ENCODE peak calls at places on chromosomes 11 and 22, in six cellular contexts. I is GM12878, N is HCT116, Z is K562, U is GM23338, X is HepG2. A is an unnamed sample.

GRCh38 chr22:23591203-23591791 is 11.2 kb upstream of the IGLL1 start:
- DNase-seq in X (peak; percentile 41), N (peak; percentile 51), I (no peak), U (peak; percentile 85), Z (peak; percentile 60), A (peak; percentile 59)

GRCh38 chr11:75562836-75563484 is 907 bp downstream of the SERPINH1 start:
- DNase-seq in Z (peak; percentile 82), X (no peak), I (no peak), U (peak; percentile 98), N (no peak), A (peak; percentile 72)

GRCh38 chr11:62792193-62792575 is 378 bp upstream of the TMEM223 start:
- DNase-seq in Z (peak; percentile 56), X (no peak), N (no peak), I (no peak), U (peak; percentile 46), A (no peak)

GRCh38 chr22:41911292-41911611 is 3.6 kb downstream of the SHISA8 start:
- DNase-seq in I (no peak), Z (no peak), U (no peak), X (no peak), N (no peak), A (no peak)

GRCh38 chr22:39456262-39457046 is at the start of gene MGAT3:
- DNase-seq in I (no peak), N (no peak), Z (no peak), X (no peak), U (no peak), A (no peak)

GRCh38 chr11:66126808-66127555 is 56.9 kb downstream of the PACS1 start:
- DNase-seq in U (peak; percentile 63), N (no peak), I (no peak), Z (no peak), X (no peak), A (peak; percentile 76)

GRCh38 chr22:36918730-36919129 is 5.3 kb downstream of the CSF2RB start:
- DNase-seq in U (no peak), N (no peak), X (no peak), I (no peak), Z (no peak), A (no peak)

GRCh38 chr11:113313601-113314000 is 782 bp upstream of the TTC12 start:
- DNase-seq in N (no peak), Z (no peak), X (no peak), U (no peak), I (no peak), A (no peak)

GRCh38 chr11:102192349-102193066 is 82.3 kb downstream of the YAP1 start:
- DNase-seq in X (peak; percentile 98), I (no peak), U (no peak), Z (no peak), N (no peak), A (no peak)

GRCh38 chr11:69540118-69541000 is 58.9 kb downstream of the LINC01488 start:
- DNase-seq in Z (no peak), X (peak; percentile 26), U (peak; percentile 62), N (no peak), I (no peak), A (peak; percentile 31)

GRCh38 chr11:124402326-124402922 is 3.6 kb upstream of the OR8B3 start:
- DNase-seq in X (peak; percentile 56), U (peak; percentile 84), Z (peak; percentile 80), I (no peak), N (peak; percentile 60), A (peak; percentile 67)

GRCh38 chr11:100930185-100930778 is 199.3 kb downstream of the PGR start:
- DNase-seq in I (no peak), U (peak; percentile 79), N (peak; percentile 47), X (peak; percentile 46), Z (peak; percentile 68), A (peak; percentile 64)

GRCh38 chr22:35219012-35219411 is 38.3 kb upstream of the HMGXB4 start:
- DNase-seq in U (no peak), I (no peak), X (no peak), N (peak; percentile 3), Z (peak; percentile 56), A (no peak)

GRCh38 chr11:124943242-124943641 is 7.4 kb upstream of the HEPACAM start:
- DNase-seq in N (no peak), I (no peak), X (peak; percentile 39), Z (no peak), U (no peak), A (no peak)

GRCh38 chr11:61384271-61385242 is 7.8 kb upstream of the TMEM216 start:
- DNase-seq in I (no peak), X (peak; percentile 39), U (peak; percentile 72), Z (peak; percentile 82), N (no peak), A (peak; percentile 43)

GRCh38 chr11:65274734-65275682 is 13.2 kb downstream of the POLA2 start:
- DNase-seq in I (no peak), Z (peak; percentile 92), X (peak; percentile 89), U (peak; percentile 83), N (peak; percentile 68), A (peak; percentile 97)

GRCh38 chr11:32602657-32603410 is 19.2 kb downstream of the EIF3M start:
- DNase-seq in I (no peak), U (no peak), Z (no peak), N (no peak), X (no peak), A (peak; percentile 66)

GRCh38 chr11:110173775-110174644 is 80.8 kb downstream of the ZC3H12C start:
- DNase-seq in X (peak; percentile 67), Z (peak; percentile 79), U (peak; percentile 92), I (peak; percentile 23), N (peak; percentile 54), A (peak; percentile 77)
- H2AFZ ChIP-seq in X (no peak overlapping the region), Z (peak overlapping the region; percentile 94), U (no peak overlapping the region), I (no peak overlapping the region), N (no peak overlapping the region), A (peak overlapping the region; percentile 48)

DNA sequence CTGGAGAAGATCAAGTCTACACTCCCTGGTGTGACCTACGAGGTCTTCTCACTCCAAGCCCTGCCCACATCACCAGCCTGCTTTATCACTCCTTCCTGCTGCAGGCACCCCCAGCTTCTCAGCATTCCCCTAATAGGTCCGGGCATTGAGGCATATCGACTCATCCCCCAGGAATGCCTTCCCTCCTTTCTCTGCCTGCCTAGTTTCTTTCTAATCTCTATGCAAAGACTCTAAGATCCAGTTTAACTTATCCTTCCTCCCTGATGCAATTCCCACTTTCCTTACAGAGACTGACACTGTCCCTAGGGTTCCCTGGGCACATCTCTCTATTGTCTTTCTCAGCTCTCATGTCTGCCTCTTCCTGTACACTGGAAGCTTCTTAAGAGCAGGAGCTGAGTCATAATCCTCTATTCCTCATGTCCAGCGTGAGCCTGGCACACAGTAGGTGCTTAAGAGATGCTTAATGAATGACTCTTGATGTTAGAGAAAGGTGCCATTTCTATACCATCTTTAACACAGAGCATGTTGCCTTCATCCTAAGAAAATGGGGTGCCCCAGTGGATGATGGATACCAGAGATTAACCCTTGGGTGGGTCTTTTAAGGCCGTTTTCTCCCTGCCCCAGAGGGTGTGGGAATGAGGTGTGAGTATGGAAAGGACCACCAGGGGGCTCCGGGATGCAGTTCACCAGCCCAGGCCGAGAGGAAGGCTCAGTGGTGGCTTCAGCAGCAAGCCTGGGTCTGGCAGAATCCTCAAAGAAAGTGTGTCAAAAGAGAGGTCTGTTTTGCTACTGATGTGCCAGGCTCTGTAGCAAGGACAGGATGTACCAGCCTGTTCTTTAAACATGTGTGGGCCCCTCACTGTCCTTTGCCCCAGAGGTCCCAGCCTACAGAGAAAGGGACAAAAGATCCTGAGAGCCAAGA is 34.7 kb downstream of the PARVA start:
- DNase-seq in X (peak; percentile 31), I (no peak), Z (peak; percentile 73), N (peak; percentile 56), U (peak; percentile 90), A (peak; percentile 82)
- H3K4me3 ChIP-seq in X (no peak overlapping the region), I (no peak overlapping the region), Z (no peak overlapping the region), N (no peak overlapping the region), U (no peak overlapping the region), A (no peak overlapping the region)

DNA sequence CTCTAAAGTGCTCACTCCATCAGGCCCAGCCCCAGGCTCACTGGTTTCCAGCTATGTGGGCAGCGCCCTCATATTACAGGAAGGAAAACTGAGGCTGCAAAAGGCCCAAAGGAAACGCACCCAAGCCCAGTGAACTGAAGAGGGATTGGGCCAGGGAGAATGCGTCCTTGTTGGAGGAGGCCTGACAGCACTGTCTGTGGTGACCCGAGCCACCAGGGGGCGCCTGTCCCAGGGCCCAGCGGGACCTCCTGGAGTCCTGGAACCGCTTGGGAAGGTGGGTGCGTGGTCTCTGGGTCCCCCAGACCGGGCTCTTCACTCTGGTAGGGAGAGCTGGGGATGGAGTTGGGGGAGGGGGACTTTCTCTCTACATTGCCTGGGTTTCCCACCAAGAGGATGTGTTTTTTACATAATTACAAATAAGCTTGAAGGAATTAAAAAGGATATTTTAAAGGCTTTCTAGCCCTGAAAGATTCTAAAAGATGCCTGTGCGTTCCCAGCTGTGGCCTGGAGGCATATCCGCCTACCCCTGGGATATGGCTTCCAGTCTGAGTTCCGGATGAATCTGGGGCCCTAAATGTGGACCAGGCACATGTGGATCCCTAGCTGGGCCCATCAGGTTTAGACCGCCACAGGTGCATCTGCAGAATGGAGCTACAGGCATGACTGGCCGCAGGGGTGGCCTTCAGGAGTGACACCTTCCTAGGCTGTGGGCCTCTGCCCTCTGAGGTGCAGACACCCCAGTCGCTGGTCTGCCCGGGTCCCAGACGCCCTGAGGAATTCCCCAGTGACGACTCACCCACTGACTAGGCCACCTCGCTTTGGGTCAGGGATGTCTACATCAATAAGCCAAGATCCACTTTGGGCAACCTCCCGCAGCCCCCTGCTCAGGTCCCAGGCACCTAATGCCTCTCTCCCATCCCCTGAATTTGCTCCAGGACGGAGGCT is 4.2 kb downstream of the SPI1 start:
- DNase-seq in U (peak; percentile 94), Z (peak; percentile 88), N (peak; percentile 60), X (peak; percentile 60), I (no peak), A (peak; percentile 76)
- TF ChIP-seq POLR2AphosphoS5 in U (no peak), Z (no peak), N (no peak), X (no peak), I (no peak), A (no peak)

GRCh38 chr11:128522063-128522942 is 65.1 kb downstream of the ETS1 start:
- DNase-seq in U (peak; percentile 96), N (peak; percentile 82), I (peak; percentile 59), Z (peak; percentile 78), X (peak; percentile 39), A (peak; percentile 97)

GRCh38 chr11:128520206-128520885 is 67.0 kb downstream of the ETS1 start:
- DNase-seq in Z (no peak), U (no peak), I (no peak), X (no peak), N (no peak), A (no peak)

GRCh38 chr11:128519353-128519752 is 68.0 kb downstream of the ETS1 start:
- DNase-seq in U (no peak), Z (no peak), N (no peak), X (no peak), I (no peak), A (no peak)

GRCh38 chr11:128521697-128522062 is 65.7 kb downstream of the ETS1 start:
- DNase-seq in Z (no peak), U (no peak), N (no peak), X (no peak), I (no peak), A (no peak)

DNA sequence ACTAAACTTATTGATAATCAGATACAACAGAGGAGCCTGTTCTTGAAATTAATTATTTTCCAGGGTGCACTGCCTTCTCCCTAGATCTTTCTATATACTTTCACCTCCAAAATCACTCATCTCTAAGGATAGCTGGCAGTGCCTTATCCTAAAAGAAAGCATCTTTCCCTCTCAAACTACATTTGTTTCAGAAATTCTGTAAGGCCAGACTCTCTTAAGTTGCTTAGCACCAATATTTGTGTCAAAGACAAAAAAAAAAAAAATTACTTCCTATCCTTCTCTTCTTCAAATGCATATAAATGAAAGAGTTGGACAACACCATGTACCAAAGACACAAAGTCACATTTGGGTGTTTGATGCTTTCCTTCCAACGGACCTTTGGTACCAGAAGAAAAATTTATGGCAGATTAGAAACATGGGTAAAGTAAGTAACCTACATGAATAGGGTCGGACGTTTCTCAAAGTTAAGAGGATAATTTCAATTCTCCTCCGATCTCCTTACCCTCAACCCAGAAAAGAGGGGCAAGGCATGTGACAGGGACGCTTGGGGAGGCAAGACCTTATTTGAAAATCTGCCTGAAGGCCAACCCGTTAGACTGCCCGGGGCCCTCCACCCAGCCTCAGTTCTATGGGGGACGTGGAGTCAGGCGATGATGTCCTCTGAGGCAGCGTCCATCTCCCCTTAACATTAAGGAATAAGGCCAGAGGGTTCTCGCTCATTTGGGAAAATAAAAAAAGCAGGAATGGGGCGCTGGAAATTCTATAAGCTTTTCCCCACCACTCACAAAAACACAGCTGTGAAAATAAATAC is 66.3 kb downstream of the ETS1 start:
- DNase-seq in U (no peak), X (no peak), N (no peak), Z (no peak), I (no peak), A (no peak)
- H2AFZ ChIP-seq in U (no peak overlapping the region), X (no peak overlapping the region), N (no peak overlapping the region), Z (no peak overlapping the region), I (no peak overlapping the region), A (no peak overlapping the region)

A was measured in endothelial cell of umbilical vein.